ENCODE peak calls at places on chromosome 13, in seven cellular contexts. One of them, this sample, is unnamed.

GRCh38 chr13:75079226-75079625 is 402.7 kb downstream of the TBC1D4 start:
- DNase-seq in suprapubic skin: no peak
- DNase-seq in stomach: no peak
- DNase-seq in sigmoid colon: no peak
- DNase-seq in transverse colon: no peak
- DNase-seq in H1: no peak
- DNase-seq in esophagus muscularis mucosa: no peak
- DNase-seq in this sample: no peak

GRCh38 chr13:104586010-104586746 is 1520.0 kb upstream of the SLC10A2 start:
- DNase-seq in suprapubic skin: no peak
- DNase-seq in stomach: no peak
- DNase-seq in sigmoid colon: no peak
- DNase-seq in transverse colon: peak; percentile 41
- DNase-seq in H1: no peak
- DNase-seq in esophagus muscularis mucosa: no peak
- DNase-seq in this sample: no peak

GRCh38 chr13:49560270-49561063 is 24.9 kb downstream of the RCBTB1 start:
- DNase-seq in suprapubic skin: no peak
- DNase-seq in stomach: peak; percentile 74
- DNase-seq in sigmoid colon: no peak
- DNase-seq in transverse colon: peak; percentile 15
- DNase-seq in H1: no peak
- DNase-seq in esophagus muscularis mucosa: no peak
- DNase-seq in this sample: no peak

GRCh38 chr13:42968906-42969305 is 23.1 kb downstream of the EPSTI1 start:
- DNase-seq in suprapubic skin: no peak
- DNase-seq in stomach: peak; percentile 91
- DNase-seq in sigmoid colon: no peak
- DNase-seq in transverse colon: peak; percentile 88
- DNase-seq in H1: no peak
- DNase-seq in esophagus muscularis mucosa: peak; percentile 77
- DNase-seq in this sample: peak; percentile 80

GRCh38 chr13:43804461-43805070 is 17.8 kb upstream of the ENOX1 start:
- DNase-seq in suprapubic skin: no peak
- DNase-seq in stomach: no peak
- DNase-seq in sigmoid colon: no peak
- DNase-seq in transverse colon: no peak
- DNase-seq in H1: no peak
- DNase-seq in esophagus muscularis mucosa: no peak
- DNase-seq in this sample: no peak

GRCh38 chr13:67355791-67356190 is 125.7 kb upstream of the PCDH9 start:
- DNase-seq in suprapubic skin: no peak
- DNase-seq in stomach: no peak
- DNase-seq in sigmoid colon: no peak
- DNase-seq in transverse colon: no peak
- DNase-seq in H1: no peak
- DNase-seq in esophagus muscularis mucosa: no peak
- DNase-seq in this sample: no peak

GRCh38 chr13:38979891-38980627 is 10.6 kb downstream of the STOML3 start:
- DNase-seq in suprapubic skin: no peak
- DNase-seq in stomach: no peak
- DNase-seq in sigmoid colon: peak; percentile 88
- DNase-seq in transverse colon: peak; percentile 13
- DNase-seq in H1: no peak
- DNase-seq in esophagus muscularis mucosa: no peak
- DNase-seq in this sample: no peak

GRCh38 chr13:25249001-25249543 is 38.2 kb downstream of the MTMR6 start:
- DNase-seq in suprapubic skin: no peak
- DNase-seq in stomach: no peak
- DNase-seq in sigmoid colon: no peak
- DNase-seq in transverse colon: no peak
- DNase-seq in H1: no peak
- DNase-seq in esophagus muscularis mucosa: no peak
- DNase-seq in this sample: no peak

GRCh38 chr13:82802528-82802927 is 1079.7 kb downstream of the SLITRK1 start:
- DNase-seq in suprapubic skin: no peak
- DNase-seq in stomach: no peak
- DNase-seq in sigmoid colon: no peak
- DNase-seq in transverse colon: no peak
- DNase-seq in H1: no peak
- DNase-seq in esophagus muscularis mucosa: no peak
- DNase-seq in this sample: no peak

GRCh38 chr13:65562305-65562704 is 1667.8 kb downstream of the PCDH9 start:
- DNase-seq in suprapubic skin: no peak
- DNase-seq in stomach: no peak
- DNase-seq in sigmoid colon: no peak
- DNase-seq in transverse colon: no peak
- DNase-seq in H1: no peak
- DNase-seq in esophagus muscularis mucosa: no peak
- DNase-seq in this sample: no peak

GRCh38 chr13:97724450-97724849 is 229.0 kb upstream of the IPO5 start:
- DNase-seq in suprapubic skin: no peak
- DNase-seq in stomach: no peak
- DNase-seq in sigmoid colon: no peak
- DNase-seq in transverse colon: no peak
- DNase-seq in H1: no peak
- DNase-seq in esophagus muscularis mucosa: peak; percentile 19
- DNase-seq in this sample: peak; percentile 29

GRCh38 chr13:97727991-97728390 is 225.5 kb upstream of the IPO5 start:
- DNase-seq in suprapubic skin: no peak
- DNase-seq in stomach: no peak
- DNase-seq in sigmoid colon: no peak
- DNase-seq in transverse colon: no peak
- DNase-seq in H1: no peak
- DNase-seq in esophagus muscularis mucosa: peak; percentile 31
- DNase-seq in this sample: no peak

GRCh38 chr13:97720881-97721280 is 232.6 kb upstream of the IPO5 start:
- DNase-seq in suprapubic skin: no peak
- DNase-seq in stomach: no peak
- DNase-seq in sigmoid colon: no peak
- DNase-seq in transverse colon: no peak
- DNase-seq in H1: no peak
- DNase-seq in esophagus muscularis mucosa: peak; percentile 80
- DNase-seq in this sample: no peak

GRCh38 chr13:97723655-97724054 is 229.8 kb upstream of the IPO5 start:
- DNase-seq in suprapubic skin: no peak
- DNase-seq in stomach: no peak
- DNase-seq in sigmoid colon: no peak
- DNase-seq in transverse colon: no peak
- DNase-seq in H1: no peak
- DNase-seq in esophagus muscularis mucosa: peak; percentile 62
- DNase-seq in this sample: no peak

DNA sequence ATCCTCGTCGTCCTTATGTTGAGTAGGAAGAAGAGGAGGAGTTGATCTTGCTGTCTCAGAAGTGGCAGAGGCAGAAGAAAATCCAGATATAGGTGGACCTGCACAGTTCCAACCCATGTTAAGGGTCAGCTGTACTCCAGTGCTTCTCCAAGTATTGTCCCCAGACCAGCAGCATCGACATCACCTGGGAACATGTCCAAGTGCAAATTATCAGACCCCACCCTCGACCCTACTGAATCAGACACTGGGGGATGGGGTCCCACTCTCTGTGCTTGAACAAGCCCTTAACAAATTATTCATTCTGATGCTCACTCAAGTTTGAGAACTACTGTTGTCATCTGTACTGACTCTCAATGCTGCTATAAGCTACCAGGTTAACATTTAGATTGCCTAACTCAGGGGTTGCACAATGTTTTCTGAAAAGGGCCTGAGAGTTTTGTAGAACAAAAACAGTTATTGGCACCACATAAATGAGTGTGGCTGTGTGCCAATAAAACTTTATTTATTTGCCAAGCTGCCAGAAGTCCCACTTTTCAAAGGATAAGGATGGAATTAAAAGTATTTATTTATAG is 226.7 kb upstream of the IPO5 start:
- DNase-seq in suprapubic skin: no peak
- DNase-seq in stomach: no peak
- DNase-seq in sigmoid colon: no peak
- DNase-seq in transverse colon: no peak
- DNase-seq in H1: no peak
- DNase-seq in esophagus muscularis mucosa: peak; percentile 57
- DNase-seq in this sample: no peak
- TF ChIP-seq POLR2AphosphoS5 in suprapubic skin: no peak
- TF ChIP-seq POLR2AphosphoS5 in stomach: no peak
- TF ChIP-seq POLR2AphosphoS5 in sigmoid colon: no peak
- TF ChIP-seq POLR2AphosphoS5 in transverse colon: no peak
- TF ChIP-seq POLR2AphosphoS5 in H1: no peak
- TF ChIP-seq POLR2AphosphoS5 in esophagus muscularis mucosa: no peak
- TF ChIP-seq POLR2AphosphoS5 in this sample: no peak

DNA sequence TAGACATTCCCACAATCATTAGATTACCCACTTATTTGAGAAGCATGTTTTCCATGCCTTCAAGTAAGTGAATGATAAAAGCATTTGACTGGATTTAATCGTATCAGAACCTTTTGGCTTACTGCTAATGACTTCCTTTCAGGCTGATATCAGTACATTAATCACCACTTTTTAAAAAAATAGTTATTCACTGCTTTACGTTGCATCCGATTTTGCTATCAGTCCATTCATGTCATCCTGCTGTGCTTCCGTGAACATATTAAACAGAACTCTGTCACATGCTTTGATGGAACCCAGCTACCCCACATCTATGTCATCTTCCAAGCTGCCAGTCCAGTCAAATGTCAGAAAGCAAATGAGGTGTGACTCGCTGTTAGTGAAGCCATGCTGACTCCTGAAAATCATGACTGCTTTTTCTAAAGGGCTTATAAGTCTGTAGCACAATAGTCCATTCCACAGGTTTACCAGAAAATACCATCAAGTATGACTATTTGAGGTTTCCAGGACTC is 440.9 kb downstream of the IRS2 start:
- DNase-seq in suprapubic skin: no peak
- DNase-seq in stomach: no peak
- DNase-seq in sigmoid colon: no peak
- DNase-seq in transverse colon: no peak
- DNase-seq in H1: no peak
- DNase-seq in esophagus muscularis mucosa: no peak
- DNase-seq in this sample: no peak
- TF ChIP-seq EP300 in suprapubic skin: no peak
- TF ChIP-seq EP300 in stomach: no peak
- TF ChIP-seq EP300 in sigmoid colon: no peak
- TF ChIP-seq EP300 in transverse colon: no peak
- TF ChIP-seq EP300 in H1: no peak
- TF ChIP-seq EP300 in esophagus muscularis mucosa: no peak
- TF ChIP-seq EP300 in this sample: no peak

DNA sequence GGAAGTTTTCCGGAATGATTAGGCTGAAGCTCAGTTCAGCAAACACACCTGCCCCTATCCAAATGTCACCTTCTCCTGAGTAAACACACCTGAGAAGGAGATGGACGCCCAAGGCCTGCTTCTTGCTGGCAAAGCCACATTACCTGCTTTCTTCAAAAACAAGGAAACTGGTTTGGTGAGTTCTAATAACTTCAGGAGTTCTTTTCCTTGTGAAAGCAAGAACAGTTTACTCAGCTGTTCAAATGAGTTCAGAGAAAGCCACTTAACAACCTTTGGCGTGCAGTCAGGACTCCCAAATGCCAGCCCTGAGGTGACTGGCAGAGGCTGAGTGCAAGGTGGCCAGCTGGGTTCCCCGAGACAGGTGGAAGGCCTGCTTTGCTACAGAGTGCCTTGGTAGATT is 160.5 kb downstream of the STK24 start:
- DNase-seq in suprapubic skin: no peak
- DNase-seq in stomach: peak; percentile 93
- DNase-seq in sigmoid colon: no peak
- DNase-seq in transverse colon: peak; percentile 76
- DNase-seq in H1: no peak
- DNase-seq in esophagus muscularis mucosa: no peak
- DNase-seq in this sample: peak; percentile 91
- H3K27ac ChIP-seq in suprapubic skin: no peak overlapping the region
- H3K27ac ChIP-seq in stomach: peak overlapping the region; percentile 76
- H3K27ac ChIP-seq in sigmoid colon: no peak overlapping the region
- H3K27ac ChIP-seq in transverse colon: peak overlapping the region; percentile 69
- H3K27ac ChIP-seq in H1: no peak overlapping the region
- H3K27ac ChIP-seq in esophagus muscularis mucosa: no peak overlapping the region
- H3K27ac ChIP-seq in this sample: peak overlapping the region; percentile 67

DNA sequence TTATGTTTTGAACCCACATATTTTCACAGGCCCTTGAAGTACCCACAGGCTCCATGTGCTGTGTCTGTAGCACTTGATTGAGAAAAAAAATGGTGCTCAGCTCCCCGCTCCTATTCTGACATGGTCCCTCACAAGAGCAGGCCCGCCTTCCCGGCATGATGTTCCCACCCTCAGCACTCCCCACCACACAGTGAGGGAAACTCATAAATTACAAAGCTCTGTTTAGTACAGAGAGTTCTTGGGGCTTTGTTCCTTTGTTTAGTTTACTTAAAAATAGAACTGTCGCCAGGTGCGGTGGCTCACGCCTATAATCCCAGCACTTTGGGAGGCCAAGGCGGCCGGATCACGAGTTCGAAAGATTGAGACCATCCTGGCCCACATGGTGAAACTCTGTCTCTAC is 25.9 kb upstream of the ABCC4 start:
- DNase-seq in suprapubic skin: no peak
- DNase-seq in stomach: no peak
- DNase-seq in sigmoid colon: peak; percentile 92
- DNase-seq in transverse colon: peak; percentile 23
- DNase-seq in H1: no peak
- DNase-seq in esophagus muscularis mucosa: no peak
- DNase-seq in this sample: no peak
- TF ChIP-seq POLR2AphosphoS5 in suprapubic skin: no peak
- TF ChIP-seq POLR2AphosphoS5 in stomach: no peak
- TF ChIP-seq POLR2AphosphoS5 in sigmoid colon: peak; percentile 77
- TF ChIP-seq POLR2AphosphoS5 in transverse colon: peak; percentile 69
- TF ChIP-seq POLR2AphosphoS5 in H1: no peak
- TF ChIP-seq POLR2AphosphoS5 in esophagus muscularis mucosa: no peak
- TF ChIP-seq POLR2AphosphoS5 in this sample: no peak

DNA sequence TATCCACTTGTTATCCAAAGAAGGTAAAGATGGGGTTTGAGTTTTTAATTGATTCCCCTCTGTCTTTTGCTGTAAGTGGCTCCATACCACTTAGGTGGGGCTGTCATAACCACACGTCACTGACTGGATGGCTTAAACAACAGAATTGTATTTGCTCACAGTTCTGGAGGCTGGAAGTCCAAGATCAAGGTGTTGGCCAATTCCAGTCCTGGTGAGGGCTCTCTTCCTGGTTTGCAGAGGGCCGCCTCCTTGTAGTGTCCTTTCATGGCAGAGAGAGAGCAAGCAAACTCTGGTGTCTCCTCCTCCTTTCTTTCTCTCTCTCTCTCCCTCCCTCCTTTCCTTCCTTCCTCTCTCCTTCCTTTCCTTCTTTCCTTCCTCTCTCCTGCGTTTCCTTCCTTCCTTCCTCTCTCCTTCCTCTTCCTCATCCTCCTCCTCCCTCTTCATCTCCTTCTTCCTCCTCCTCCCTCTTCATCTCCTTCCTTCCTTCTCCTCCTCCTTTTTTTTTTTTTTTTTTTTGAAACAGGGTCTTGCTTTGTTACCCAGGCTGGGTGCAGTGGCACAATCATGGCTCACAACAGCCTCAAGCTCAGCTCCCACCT is 140.6 kb upstream of the RNF113B start:
- DNase-seq in suprapubic skin: no peak
- DNase-seq in stomach: no peak
- DNase-seq in sigmoid colon: no peak
- DNase-seq in transverse colon: no peak
- DNase-seq in H1: no peak
- DNase-seq in esophagus muscularis mucosa: no peak
- DNase-seq in this sample: no peak
- TF ChIP-seq EP300 in suprapubic skin: no peak
- TF ChIP-seq EP300 in stomach: no peak
- TF ChIP-seq EP300 in sigmoid colon: no peak
- TF ChIP-seq EP300 in transverse colon: no peak
- TF ChIP-seq EP300 in H1: no peak
- TF ChIP-seq EP300 in esophagus muscularis mucosa: no peak
- TF ChIP-seq EP300 in this sample: no peak

GRCh38 chr13:32425158-32425557 is 2.8 kb downstream of the N4BP2L1 start:
- DNase-seq in suprapubic skin: no peak
- DNase-seq in stomach: no peak
- DNase-seq in sigmoid colon: no peak
- DNase-seq in transverse colon: no peak
- DNase-seq in H1: no peak
- DNase-seq in esophagus muscularis mucosa: no peak
- DNase-seq in this sample: no peak
- H3K27ac ChIP-seq in suprapubic skin: no peak overlapping the region
- H3K27ac ChIP-seq in stomach: no peak overlapping the region
- H3K27ac ChIP-seq in sigmoid colon: no peak overlapping the region
- H3K27ac ChIP-seq in transverse colon: no peak overlapping the region
- H3K27ac ChIP-seq in H1: no peak overlapping the region
- H3K27ac ChIP-seq in esophagus muscularis mucosa: no peak overlapping the region
- H3K27ac ChIP-seq in this sample: no peak overlapping the region

This sample was measured in upper lobe of left lung.